ENCODE peak calls at places on chromosomes 13 and 19, in eight cellular contexts. One of them, this sample, is unnamed.

GRCh38 chr13:20188649-20189553 is 3.8 kb downstream of the GJB2 start:
- DNase-seq in pulmonary artery endothelial cell: no peak
- DNase-seq in testis: no peak
- DNase-seq in omental fat pad: no peak
- DNase-seq in caudate nucleus: no peak
- DNase-seq in NCI-H1105 treated with DMSO at 0.1 percent for 48 hours: no peak
- DNase-seq in NAMALWA: no peak
- DNase-seq in progenitor cell of endocrine pancreas: no peak
- DNase-seq in this sample: no peak

GRCh38 chr13:86655561-86655960 is 856.3 kb upstream of the SLITRK6 start:
- DNase-seq in testis: no peak
- DNase-seq in caudate nucleus: no peak
- DNase-seq in NCI-H1105 treated with DMSO at 0.1 percent for 48 hours: no peak
- DNase-seq in omental fat pad: no peak
- DNase-seq in progenitor cell of endocrine pancreas: no peak
- DNase-seq in NAMALWA: no peak
- DNase-seq in pulmonary artery endothelial cell: no peak
- DNase-seq in this sample: no peak

GRCh38 chr19:7333198-7334118 is 15.3 kb upstream of the ARHGEF18 start:
- DNase-seq in pulmonary artery endothelial cell: peak
- DNase-seq in testis: peak
- DNase-seq in omental fat pad: no peak
- DNase-seq in NAMALWA: no peak
- DNase-seq in progenitor cell of endocrine pancreas: no peak
- DNase-seq in caudate nucleus: no peak
- DNase-seq in NCI-H1105 treated with DMSO at 0.1 percent for 48 hours: no peak
- DNase-seq in this sample: no peak

GRCh38 chr19:19064098-19064722 is 416 bp downstream of the SLC25A42 start:
- DNase-seq in omental fat pad: no peak
- DNase-seq in pulmonary artery endothelial cell: no peak
- DNase-seq in testis: peak
- DNase-seq in caudate nucleus: no peak
- DNase-seq in NAMALWA: peak
- DNase-seq in progenitor cell of endocrine pancreas: no peak
- DNase-seq in NCI-H1105 treated with DMSO at 0.1 percent for 48 hours: no peak
- DNase-seq in this sample: peak

GRCh38 chr13:44040070-44040753 is 160.5 kb downstream of the LACC1 start:
- DNase-seq in caudate nucleus: no peak
- DNase-seq in NCI-H1105 treated with DMSO at 0.1 percent for 48 hours: no peak
- DNase-seq in progenitor cell of endocrine pancreas: no peak
- DNase-seq in pulmonary artery endothelial cell: no peak
- DNase-seq in omental fat pad: no peak
- DNase-seq in NAMALWA: no peak
- DNase-seq in testis: no peak
- DNase-seq in this sample: no peak

GRCh38 chr13:100596516-100596915 is 7.9 kb upstream of the GGACT start:
- DNase-seq in NCI-H1105 treated with DMSO at 0.1 percent for 48 hours: no peak
- DNase-seq in omental fat pad: no peak
- DNase-seq in pulmonary artery endothelial cell: no peak
- DNase-seq in testis: no peak
- DNase-seq in NAMALWA: no peak
- DNase-seq in caudate nucleus: no peak
- DNase-seq in progenitor cell of endocrine pancreas: no peak
- DNase-seq in this sample: no peak

GRCh38 chr13:114081761-114082681 is 50.4 kb downstream of the RASA3 start:
- DNase-seq in pulmonary artery endothelial cell: no peak
- DNase-seq in NCI-H1105 treated with DMSO at 0.1 percent for 48 hours: no peak
- DNase-seq in progenitor cell of endocrine pancreas: no peak
- DNase-seq in testis: no peak
- DNase-seq in NAMALWA: no peak
- DNase-seq in caudate nucleus: no peak
- DNase-seq in omental fat pad: peak
- DNase-seq in this sample: no peak

GRCh38 chr19:2469102-2469914 is 6.6 kb upstream of the GADD45B start:
- DNase-seq in omental fat pad: no peak
- DNase-seq in progenitor cell of endocrine pancreas: no peak
- DNase-seq in NCI-H1105 treated with DMSO at 0.1 percent for 48 hours: no peak
- DNase-seq in testis: no peak
- DNase-seq in NAMALWA: no peak
- DNase-seq in caudate nucleus: no peak
- DNase-seq in pulmonary artery endothelial cell: no peak
- DNase-seq in this sample: no peak

GRCh38 chr13:42048625-42049453 is at the start of gene DGKH:
- DNase-seq in progenitor cell of endocrine pancreas: peak
- DNase-seq in testis: peak
- DNase-seq in pulmonary artery endothelial cell: no peak
- DNase-seq in caudate nucleus: peak
- DNase-seq in NCI-H1105 treated with DMSO at 0.1 percent for 48 hours: peak
- DNase-seq in omental fat pad: peak
- DNase-seq in NAMALWA: peak
- DNase-seq in this sample: peak

GRCh38 chr13:106372199-106373160 is 163.0 kb downstream of the EFNB2 start:
- DNase-seq in NAMALWA: no peak
- DNase-seq in caudate nucleus: no peak
- DNase-seq in omental fat pad: no peak
- DNase-seq in progenitor cell of endocrine pancreas: no peak
- DNase-seq in testis: no peak
- DNase-seq in NCI-H1105 treated with DMSO at 0.1 percent for 48 hours: no peak
- DNase-seq in pulmonary artery endothelial cell: peak
- DNase-seq in this sample: no peak

GRCh38 chr19:35994868-35995654 is at the start of gene SDHAF1:
- DNase-seq in caudate nucleus: peak
- DNase-seq in NAMALWA: peak
- DNase-seq in NCI-H1105 treated with DMSO at 0.1 percent for 48 hours: peak
- DNase-seq in progenitor cell of endocrine pancreas: peak
- DNase-seq in omental fat pad: peak
- DNase-seq in testis: peak
- DNase-seq in pulmonary artery endothelial cell: peak
- DNase-seq in this sample: peak

GRCh38 chr19:55094456-55095259 is 19.0 kb downstream of the EPS8L1 start:
- DNase-seq in NAMALWA: no peak
- DNase-seq in pulmonary artery endothelial cell: no peak
- DNase-seq in NCI-H1105 treated with DMSO at 0.1 percent for 48 hours: no peak
- DNase-seq in omental fat pad: no peak
- DNase-seq in caudate nucleus: no peak
- DNase-seq in testis: peak
- DNase-seq in progenitor cell of endocrine pancreas: no peak
- DNase-seq in this sample: no peak

GRCh38 chr19:50189326-50189725 is 14.1 kb upstream of the MYH14 start:
- DNase-seq in NAMALWA: no peak
- DNase-seq in progenitor cell of endocrine pancreas: no peak
- DNase-seq in caudate nucleus: no peak
- DNase-seq in omental fat pad: no peak
- DNase-seq in NCI-H1105 treated with DMSO at 0.1 percent for 48 hours: no peak
- DNase-seq in testis: no peak
- DNase-seq in pulmonary artery endothelial cell: no peak
- DNase-seq in this sample: no peak

GRCh38 chr19:13806728-13807127 is 11.5 kb downstream of the ZSWIM4 start:
- DNase-seq in progenitor cell of endocrine pancreas: no peak
- DNase-seq in pulmonary artery endothelial cell: no peak
- DNase-seq in NCI-H1105 treated with DMSO at 0.1 percent for 48 hours: no peak
- DNase-seq in NAMALWA: no peak
- DNase-seq in caudate nucleus: no peak
- DNase-seq in omental fat pad: no peak
- DNase-seq in testis: no peak
- DNase-seq in this sample: no peak

GRCh38 chr13:103328899-103329298 is 262.7 kb upstream of the SLC10A2 start:
- DNase-seq in progenitor cell of endocrine pancreas: no peak
- DNase-seq in pulmonary artery endothelial cell: no peak
- DNase-seq in omental fat pad: no peak
- DNase-seq in NCI-H1105 treated with DMSO at 0.1 percent for 48 hours: no peak
- DNase-seq in caudate nucleus: no peak
- DNase-seq in testis: no peak
- DNase-seq in NAMALWA: no peak
- DNase-seq in this sample: no peak

GRCh38 chr13:36706755-36707154 is 32.9 kb downstream of the SERTM1 start:
- DNase-seq in omental fat pad: no peak
- DNase-seq in pulmonary artery endothelial cell: no peak
- DNase-seq in NCI-H1105 treated with DMSO at 0.1 percent for 48 hours: no peak
- DNase-seq in progenitor cell of endocrine pancreas: no peak
- DNase-seq in NAMALWA: no peak
- DNase-seq in caudate nucleus: no peak
- DNase-seq in testis: no peak
- DNase-seq in this sample: no peak

GRCh38 chr13:44117351-44117750 is 237.6 kb downstream of the LACC1 start:
- DNase-seq in progenitor cell of endocrine pancreas: no peak
- DNase-seq in NCI-H1105 treated with DMSO at 0.1 percent for 48 hours: no peak
- DNase-seq in testis: no peak
- DNase-seq in NAMALWA: peak
- DNase-seq in omental fat pad: no peak
- DNase-seq in caudate nucleus: no peak
- DNase-seq in pulmonary artery endothelial cell: no peak
- DNase-seq in this sample: no peak

GRCh38 chr13:111883571-111884343 is 183.2 kb upstream of the SOX1 start:
- DNase-seq in testis: no peak
- DNase-seq in NCI-H1105 treated with DMSO at 0.1 percent for 48 hours: no peak
- DNase-seq in caudate nucleus: no peak
- DNase-seq in pulmonary artery endothelial cell: no peak
- DNase-seq in NAMALWA: no peak
- DNase-seq in progenitor cell of endocrine pancreas: no peak
- DNase-seq in omental fat pad: no peak
- DNase-seq in this sample: no peak

GRCh38 chr13:46964789-46965527 is 68.1 kb upstream of the HTR2A start:
- DNase-seq in NCI-H1105 treated with DMSO at 0.1 percent for 48 hours: no peak
- DNase-seq in progenitor cell of endocrine pancreas: no peak
- DNase-seq in pulmonary artery endothelial cell: no peak
- DNase-seq in testis: no peak
- DNase-seq in NAMALWA: no peak
- DNase-seq in caudate nucleus: no peak
- DNase-seq in omental fat pad: no peak
- DNase-seq in this sample: no peak

GRCh38 chr13:48818495-48818961 is 157.2 kb upstream of the FNDC3A start:
- DNase-seq in NCI-H1105 treated with DMSO at 0.1 percent for 48 hours: no peak
- DNase-seq in progenitor cell of endocrine pancreas: no peak
- DNase-seq in pulmonary artery endothelial cell: no peak
- DNase-seq in testis: no peak
- DNase-seq in NAMALWA: no peak
- DNase-seq in omental fat pad: no peak
- DNase-seq in caudate nucleus: no peak
- DNase-seq in this sample: no peak

GRCh38 chr13:113582841-113583631 is 1.5 kb upstream of the TFDP1 start:
- DNase-seq in caudate nucleus: no peak
- DNase-seq in progenitor cell of endocrine pancreas: no peak
- DNase-seq in omental fat pad: no peak
- DNase-seq in testis: peak
- DNase-seq in pulmonary artery endothelial cell: no peak
- DNase-seq in NCI-H1105 treated with DMSO at 0.1 percent for 48 hours: no peak
- DNase-seq in NAMALWA: no peak
- DNase-seq in this sample: no peak

GRCh38 chr13:50911051-50911690 is 1.6 kb downstream of the RNASEH2B start:
- DNase-seq in omental fat pad: no peak
- DNase-seq in NAMALWA: peak
- DNase-seq in pulmonary artery endothelial cell: no peak
- DNase-seq in NCI-H1105 treated with DMSO at 0.1 percent for 48 hours: no peak
- DNase-seq in testis: no peak
- DNase-seq in caudate nucleus: no peak
- DNase-seq in progenitor cell of endocrine pancreas: no peak
- DNase-seq in this sample: no peak

GRCh38 chr13:114179087-114179658 is at the start of gene CFAP97D2:
- DNase-seq in omental fat pad: no peak
- DNase-seq in testis: no peak
- DNase-seq in caudate nucleus: no peak
- DNase-seq in pulmonary artery endothelial cell: no peak
- DNase-seq in NAMALWA: no peak
- DNase-seq in NCI-H1105 treated with DMSO at 0.1 percent for 48 hours: no peak
- DNase-seq in progenitor cell of endocrine pancreas: no peak
- DNase-seq in this sample: no peak

GRCh38 chr13:40388617-40389016 is 277.8 kb downstream of the FOXO1 start:
- DNase-seq in pulmonary artery endothelial cell: no peak
- DNase-seq in NCI-H1105 treated with DMSO at 0.1 percent for 48 hours: no peak
- DNase-seq in progenitor cell of endocrine pancreas: no peak
- DNase-seq in omental fat pad: no peak
- DNase-seq in NAMALWA: peak
- DNase-seq in testis: no peak
- DNase-seq in caudate nucleus: no peak
- DNase-seq in this sample: peak

GRCh38 chr19:17206736-17207581 is 8.2 kb upstream of the USE1 start:
- DNase-seq in NCI-H1105 treated with DMSO at 0.1 percent for 48 hours: no peak
- DNase-seq in testis: no peak
- DNase-seq in omental fat pad: no peak
- DNase-seq in caudate nucleus: no peak
- DNase-seq in progenitor cell of endocrine pancreas: no peak
- DNase-seq in NAMALWA: no peak
- DNase-seq in pulmonary artery endothelial cell: no peak
- DNase-seq in this sample: no peak

GRCh38 chr13:59281453-59281852 is 882.3 kb downstream of the DIAPH3 start:
- DNase-seq in omental fat pad: no peak
- DNase-seq in pulmonary artery endothelial cell: no peak
- DNase-seq in testis: no peak
- DNase-seq in progenitor cell of endocrine pancreas: no peak
- DNase-seq in caudate nucleus: no peak
- DNase-seq in NCI-H1105 treated with DMSO at 0.1 percent for 48 hours: no peak
- DNase-seq in NAMALWA: no peak
- DNase-seq in this sample: no peak

GRCh38 chr19:16141043-16141442 is 2.4 kb upstream of the HSH2D start:
- DNase-seq in NCI-H1105 treated with DMSO at 0.1 percent for 48 hours: no peak
- DNase-seq in testis: no peak
- DNase-seq in progenitor cell of endocrine pancreas: no peak
- DNase-seq in pulmonary artery endothelial cell: no peak
- DNase-seq in NAMALWA: peak
- DNase-seq in caudate nucleus: no peak
- DNase-seq in omental fat pad: no peak
- DNase-seq in this sample: no peak

GRCh38 chr13:113187263-113187669 is 21.2 kb downstream of the PCID2 start:
- DNase-seq in NCI-H1105 treated with DMSO at 0.1 percent for 48 hours: no peak
- DNase-seq in NAMALWA: no peak
- DNase-seq in testis: no peak
- DNase-seq in pulmonary artery endothelial cell: peak
- DNase-seq in omental fat pad: peak
- DNase-seq in caudate nucleus: no peak
- DNase-seq in progenitor cell of endocrine pancreas: no peak
- DNase-seq in this sample: no peak

GRCh38 chr19:55958356-55958755 is 10.7 kb downstream of the NLRP8 start:
- DNase-seq in NAMALWA: no peak
- DNase-seq in progenitor cell of endocrine pancreas: no peak
- DNase-seq in NCI-H1105 treated with DMSO at 0.1 percent for 48 hours: no peak
- DNase-seq in omental fat pad: no peak
- DNase-seq in caudate nucleus: no peak
- DNase-seq in pulmonary artery endothelial cell: no peak
- DNase-seq in testis: no peak
- DNase-seq in this sample: no peak

GRCh38 chr19:38700933-38701454 is 43.3 kb downstream of the CAPN12 start:
- DNase-seq in progenitor cell of endocrine pancreas: no peak
- DNase-seq in omental fat pad: no peak
- DNase-seq in NAMALWA: no peak
- DNase-seq in caudate nucleus: no peak
- DNase-seq in pulmonary artery endothelial cell: no peak
- DNase-seq in testis: no peak
- DNase-seq in NCI-H1105 treated with DMSO at 0.1 percent for 48 hours: no peak
- DNase-seq in this sample: no peak

GRCh38 chr19:4361152-4362037 is 18.0 kb downstream of the MPND start:
- DNase-seq in NCI-H1105 treated with DMSO at 0.1 percent for 48 hours: no peak
- DNase-seq in NAMALWA: no peak
- DNase-seq in caudate nucleus: no peak
- DNase-seq in testis: no peak
- DNase-seq in progenitor cell of endocrine pancreas: no peak
- DNase-seq in omental fat pad: no peak
- DNase-seq in pulmonary artery endothelial cell: no peak
- DNase-seq in this sample: no peak

GRCh38 chr13:94516456-94516855 is 37.0 kb upstream of the DCT start:
- DNase-seq in caudate nucleus: no peak
- DNase-seq in pulmonary artery endothelial cell: no peak
- DNase-seq in NAMALWA: no peak
- DNase-seq in NCI-H1105 treated with DMSO at 0.1 percent for 48 hours: no peak
- DNase-seq in testis: no peak
- DNase-seq in omental fat pad: no peak
- DNase-seq in progenitor cell of endocrine pancreas: no peak
- DNase-seq in this sample: no peak

GRCh38 chr19:17405250-17406038 is at the start of gene BST2:
- DNase-seq in omental fat pad: no peak
- DNase-seq in pulmonary artery endothelial cell: peak
- DNase-seq in progenitor cell of endocrine pancreas: no peak
- DNase-seq in caudate nucleus: no peak
- DNase-seq in NCI-H1105 treated with DMSO at 0.1 percent for 48 hours: no peak
- DNase-seq in NAMALWA: peak
- DNase-seq in testis: peak
- DNase-seq in this sample: peak

GRCh38 chr13:75120071-75120470 is 361.9 kb downstream of the TBC1D4 start:
- DNase-seq in progenitor cell of endocrine pancreas: no peak
- DNase-seq in testis: no peak
- DNase-seq in NCI-H1105 treated with DMSO at 0.1 percent for 48 hours: no peak
- DNase-seq in omental fat pad: no peak
- DNase-seq in caudate nucleus: no peak
- DNase-seq in NAMALWA: no peak
- DNase-seq in pulmonary artery endothelial cell: no peak
- DNase-seq in this sample: no peak

This sample was measured in cerebellum.